ENCODE peak calls at places on chromosome 2, in four cellular contexts. One of them, this sample, is unnamed.

GRCh38 chr2:165238295-165238694 is 919 bp upstream of the SCN2A start:
- DNase-seq in stimulated activated naive CD8-positive, alpha-beta T cell treated with anti-CD3 and anti-CD28 coated beads, Interleukin-15, amount 100 ng/mL, for 72 hours: no peak
- DNase-seq in activated naive CD8-positive, alpha-beta T cell treated with anti-CD3 and anti-CD28 coated beads for 36 hours: no peak
- DNase-seq in H4: no peak
- DNase-seq in this sample: no peak

GRCh38 chr2:80238692-80239469 is 65.7 kb downstream of the LRRTM1 start:
- DNase-seq in stimulated activated naive CD8-positive, alpha-beta T cell treated with anti-CD3 and anti-CD28 coated beads, Interleukin-15, amount 100 ng/mL, for 72 hours: peak
- DNase-seq in activated naive CD8-positive, alpha-beta T cell treated with anti-CD3 and anti-CD28 coated beads for 36 hours: no peak
- DNase-seq in H4: no peak
- DNase-seq in this sample: peak

GRCh38 chr2:46351388-46352141 is 54.4 kb downstream of the EPAS1 start:
- DNase-seq in stimulated activated naive CD8-positive, alpha-beta T cell treated with anti-CD3 and anti-CD28 coated beads, Interleukin-15, amount 100 ng/mL, for 72 hours: peak
- DNase-seq in activated naive CD8-positive, alpha-beta T cell treated with anti-CD3 and anti-CD28 coated beads for 36 hours: peak
- DNase-seq in H4: no peak
- DNase-seq in this sample: peak

GRCh38 chr2:160351978-160352377 is 141.6 kb downstream of the RBMS1 start:
- DNase-seq in stimulated activated naive CD8-positive, alpha-beta T cell treated with anti-CD3 and anti-CD28 coated beads, Interleukin-15, amount 100 ng/mL, for 72 hours: no peak
- DNase-seq in activated naive CD8-positive, alpha-beta T cell treated with anti-CD3 and anti-CD28 coated beads for 36 hours: no peak
- DNase-seq in H4: peak
- DNase-seq in this sample: no peak

GRCh38 chr2:53620961-53621360 is 146.6 kb upstream of the CHAC2 start:
- DNase-seq in stimulated activated naive CD8-positive, alpha-beta T cell treated with anti-CD3 and anti-CD28 coated beads, Interleukin-15, amount 100 ng/mL, for 72 hours: no peak
- DNase-seq in activated naive CD8-positive, alpha-beta T cell treated with anti-CD3 and anti-CD28 coated beads for 36 hours: no peak
- DNase-seq in H4: no peak
- DNase-seq in this sample: no peak

GRCh38 chr2:89842180-89842908 is 1150.9 kb downstream of the RPIA start:
- DNase-seq in stimulated activated naive CD8-positive, alpha-beta T cell treated with anti-CD3 and anti-CD28 coated beads, Interleukin-15, amount 100 ng/mL, for 72 hours: no peak
- DNase-seq in activated naive CD8-positive, alpha-beta T cell treated with anti-CD3 and anti-CD28 coated beads for 36 hours: no peak
- DNase-seq in H4: no peak
- DNase-seq in this sample: no peak

GRCh38 chr2:176385838-176386237 is 116.6 kb downstream of the MTX2 start:
- DNase-seq in stimulated activated naive CD8-positive, alpha-beta T cell treated with anti-CD3 and anti-CD28 coated beads, Interleukin-15, amount 100 ng/mL, for 72 hours: no peak
- DNase-seq in activated naive CD8-positive, alpha-beta T cell treated with anti-CD3 and anti-CD28 coated beads for 36 hours: no peak
- DNase-seq in H4: peak
- DNase-seq in this sample: no peak

GRCh38 chr2:359047-359446 is 71.2 kb upstream of the ALKAL2 start:
- DNase-seq in stimulated activated naive CD8-positive, alpha-beta T cell treated with anti-CD3 and anti-CD28 coated beads, Interleukin-15, amount 100 ng/mL, for 72 hours: no peak
- DNase-seq in activated naive CD8-positive, alpha-beta T cell treated with anti-CD3 and anti-CD28 coated beads for 36 hours: no peak
- DNase-seq in H4: no peak
- DNase-seq in this sample: no peak

GRCh38 chr2:210007895-210008294 is 5.5 kb downstream of the RPE start:
- DNase-seq in stimulated activated naive CD8-positive, alpha-beta T cell treated with anti-CD3 and anti-CD28 coated beads, Interleukin-15, amount 100 ng/mL, for 72 hours: no peak
- DNase-seq in activated naive CD8-positive, alpha-beta T cell treated with anti-CD3 and anti-CD28 coated beads for 36 hours: no peak
- DNase-seq in H4: no peak
- DNase-seq in this sample: no peak

GRCh38 chr2:122491011-122491410 is 735.6 kb downstream of the TSN start:
- DNase-seq in stimulated activated naive CD8-positive, alpha-beta T cell treated with anti-CD3 and anti-CD28 coated beads, Interleukin-15, amount 100 ng/mL, for 72 hours: no peak
- DNase-seq in activated naive CD8-positive, alpha-beta T cell treated with anti-CD3 and anti-CD28 coated beads for 36 hours: no peak
- DNase-seq in H4: no peak
- DNase-seq in this sample: no peak

This sample was measured in left ventricle myocardium superior.